ENCODE peak calls at places on chromosomes 2 and 18, in five cellular contexts. A, L, P, D and G are unnamed samples.

GRCh38 chr2:128817171-128817570 is 498.5 kb upstream of the HS6ST1 start:
- DNase-seq in D (no peak), P (no peak), L (no peak), A (no peak), G (no peak)

GRCh38 chr2:25981596-25982272 is 563 bp downstream of the KIF3C start:
- DNase-seq in P (no peak), L (no peak), A (no peak), D (no peak), G (no peak)

GRCh38 chr18:74524097-74524496 is 10.2 kb upstream of the CNDP1 start:
- DNase-seq in L (no peak), P (no peak), A (peak), D (no peak), G (no peak)

GRCh38 chr18:79962311-79962710 is 2.1 kb upstream of the HSBP1L1 start:
- DNase-seq in D (peak), A (no peak), L (no peak), P (no peak), G (no peak)

GRCh38 chr2:238279324-238279682 is 9.1 kb downstream of the PER2 start:
- DNase-seq in D (no peak), L (no peak), A (no peak), P (no peak), G (peak)

GRCh38 chr2:148616696-148617095 is 27.9 kb upstream of the EPC2 start:
- DNase-seq in A (no peak), D (no peak), P (no peak), L (no peak), G (no peak)

GRCh38 chr18:59357928-59358327 is 1.1 kb downstream of the LMAN1 start:
- DNase-seq in L (no peak), A (no peak), D (peak), P (peak), G (no peak)

GRCh38 chr18:60962629-60963028 is 370.6 kb upstream of the CDH20 start:
- DNase-seq in P (no peak), D (no peak), L (no peak), A (no peak), G (no peak)

GRCh38 chr2:56444339-56444738 is 260.5 kb downstream of the CCDC85A start:
- DNase-seq in L (no peak), P (peak), A (no peak), D (peak), G (no peak)

GRCh38 chr18:60209042-60209441 is 163.5 kb downstream of the MC4R start:
- DNase-seq in A (no peak), D (no peak), L (no peak), P (no peak), G (no peak)

GRCh38 chr2:122451040-122451439 is 695.6 kb downstream of the TSN start:
- DNase-seq in L (no peak), P (peak), D (peak), A (peak), G (no peak)

GRCh38 chr2:75290600-75291140 is 91.3 kb upstream of the TACR1 start:
- DNase-seq in L (no peak), D (peak), P (no peak), A (no peak), G (no peak)